ENCODE peak calls at places on chromosomes 4 and X, in five cellular contexts. X is Kasumi-1, G is GM04504, H is psoas muscle, N is AG08395. W is an unnamed sample.
A peak's percentile ranks its signal among the peaks of the same experiment; 100 is the strongest.

GRCh38 chr4:140250989-140251552 is 97.1 kb upstream of the MAML3 start:
- DNase-seq in X (no peak), G (no peak), H (no peak), N (no peak), W (no peak)

GRCh38 chr4:16914208-16914607 is 15.8 kb upstream of the LDB2 start:
- DNase-seq in X (peak; percentile 22), G (no peak), H (no peak), N (peak; percentile 45), W (no peak)

GRCh38 chr4:26687728-26688127 is 103.8 kb downstream of the TBC1D19 start:
- DNase-seq in X (no peak), G (peak; percentile 55), H (no peak), N (peak; percentile 70), W (peak; percentile 76)

GRCh38 chrX:15245896-15246295 is 24.0 kb downstream of the ASB9 start:
- DNase-seq in X (no peak), G (no peak), H (no peak), N (no peak), W (no peak)

GRCh38 chrX:107718156-107718621 is 57.4 kb downstream of the TSC22D3 start:
- DNase-seq in X (peak; percentile 40), G (peak; percentile 60), H (peak; percentile 75), N (peak; percentile 78), W (no peak)

GRCh38 chrX:28697732-28698131 is 110.5 kb downstream of the IL1RAPL1 start:
- DNase-seq in X (no peak), G (no peak), H (no peak), N (no peak), W (no peak)

GRCh38 chr4:111043286-111043685 is 420.4 kb upstream of the PITX2 start:
- DNase-seq in X (no peak), G (no peak), H (no peak), N (no peak), W (no peak)

GRCh38 chrX:133414399-133415275 is 652 bp downstream of the GPC4 start:
- DNase-seq in X (peak; percentile 3), G (no peak), H (no peak), N (no peak), W (no peak)

GRCh38 chrX:94871640-94872039 is 1197.6 kb downstream of the FAM133A start:
- DNase-seq in X (no peak), G (no peak), H (no peak), N (no peak), W (no peak)

GRCh38 chr4:150890246-150890645 is 124.8 kb downstream of the LRBA start:
- DNase-seq in X (no peak), G (no peak), H (no peak), N (no peak), W (no peak)

GRCh38 chr4:2811830-2812599 is 19.1 kb downstream of the SH3BP2 start:
- DNase-seq in X (peak; percentile 91), G (no peak), H (peak; percentile 88), N (peak; percentile 67), W (peak; percentile 41)

GRCh38 chrX:37786666-37787337 is 6.9 kb downstream of the CYBB start:
- DNase-seq in X (no peak), G (no peak), H (no peak), N (no peak), W (no peak)

GRCh38 chrX:40299502-40300118 is 201.9 kb upstream of the BCOR start:
- DNase-seq in X (no peak), G (no peak), H (no peak), N (no peak), W (no peak)

GRCh38 chrX:64975491-64975890 is 759 bp downstream of the ZC4H2 start:
- DNase-seq in X (peak; percentile 16), G (no peak), H (peak; percentile 53), N (peak; percentile 13), W (no peak)

GRCh38 chr4:27836505-27836904 is 975.9 kb downstream of the STIM2 start:
- DNase-seq in X (no peak), G (no peak), H (no peak), N (no peak), W (peak; percentile 84)

GRCh38 chr4:139619644-139620043 is 46.0 kb upstream of the MGST2 start:
- DNase-seq in X (peak; percentile 81), G (no peak), H (no peak), N (peak; percentile 43), W (no peak)

W was measured in HS-5.